ENCODE peak calls at places on chromosome 15, in eight cellular contexts. Q is HFF-Myc; O is thoracic aorta; G is fibroblast of mammary gland; W is hepatocyte; L is left ventricle myocardium inferior; F is brain microvascular endothelial cell; U is CD4-positive, alpha-beta T cell. J is an unnamed sample.

GRCh38 chr15:67805871-67806538 is 19.3 kb upstream of the SKOR1 start:
- DNase-seq in U (no peak), O (no peak), L (no peak), G (no peak), F (no peak), Q (no peak), W (no peak), J (no peak)

GRCh38 chr15:60363903-60364302 is 33.9 kb downstream of the ANXA2 start:
- DNase-seq in G (no peak), F (no peak), W (no peak), U (no peak), L (no peak), Q (no peak), O (no peak), J (no peak)

GRCh38 chr15:71337197-71337845 is 222.1 kb downstream of the THSD4 start:
- DNase-seq in L (no peak), W (peak), O (no peak), Q (peak), F (no peak), G (peak), U (no peak), J (no peak)

GRCh38 chr15:85004551-85004950 is 22.9 kb downstream of the PDE8A start:
- DNase-seq in L (no peak), Q (no peak), U (no peak), F (no peak), O (no peak), W (no peak), G (no peak), J (no peak)

GRCh38 chr15:65655026-65655425 is 33.3 kb downstream of the SLC24A1 start:
- DNase-seq in G (peak), Q (no peak), U (no peak), O (no peak), F (peak), L (no peak), W (no peak), J (no peak)

GRCh38 chr15:60183366-60183765 is 179.3 kb downstream of the FOXB1 start:
- DNase-seq in F (no peak), U (no peak), Q (no peak), L (no peak), O (no peak), G (no peak), W (no peak), J (no peak)

GRCh38 chr15:47331796-47332480 is 385.4 kb upstream of the SEMA6D start:
- DNase-seq in U (no peak), Q (peak), O (no peak), L (no peak), G (peak), F (no peak), W (peak), J (no peak)

GRCh38 chr15:80904941-80905532 is 84.6 kb downstream of the MESD start:
- DNase-seq in F (peak), U (no peak), G (peak), L (no peak), O (no peak), Q (no peak), W (no peak), J (no peak)

GRCh38 chr15:82177291-82178010 is 85.1 kb downstream of the EFL1 start:
- DNase-seq in G (peak), O (no peak), Q (peak), W (no peak), U (no peak), L (no peak), F (peak), J (no peak)

GRCh38 chr15:90871097-90871715 is 2.8 kb downstream of the FURIN start:
- DNase-seq in U (peak), W (peak), O (no peak), G (no peak), L (peak), F (peak), Q (no peak), J (peak)

GRCh38 chr15:90465930-90466567 is 63.7 kb upstream of the CRTC3 start:
- DNase-seq in F (peak), G (peak), O (no peak), L (no peak), Q (no peak), U (no peak), W (no peak), J (no peak)

GRCh38 chr15:47377465-47377864 is 339.8 kb upstream of the SEMA6D start:
- DNase-seq in O (no peak), Q (no peak), L (no peak), G (no peak), W (no peak), F (no peak), U (no peak), J (no peak)

GRCh38 chr15:38853608-38854007 is 289.0 kb upstream of the RASGRP1 start:
- DNase-seq in G (peak), W (peak), Q (no peak), L (no peak), F (peak), U (peak), O (no peak), J (peak)
- TF ChIP-seq CTCF in G (peak), W (peak), Q (peak), L (peak), F (peak), U (no peak), O (no peak), J (peak)

GRCh38 chr15:27353837-27354236 is 382.9 kb downstream of the GABRG3 start:
- DNase-seq in F (no peak), G (peak), L (no peak), U (no peak), Q (no peak), O (no peak), W (peak), J (no peak)

GRCh38 chr15:27359586-27359985 is 388.6 kb downstream of the GABRG3 start:
- DNase-seq in G (no peak), L (no peak), W (no peak), U (no peak), O (no peak), F (no peak), Q (no peak), J (no peak)

GRCh38 chr15:27361418-27361817 is 390.4 kb downstream of the GABRG3 start:
- DNase-seq in U (no peak), Q (no peak), O (no peak), F (no peak), L (no peak), G (no peak), W (no peak), J (no peak)

DNA sequence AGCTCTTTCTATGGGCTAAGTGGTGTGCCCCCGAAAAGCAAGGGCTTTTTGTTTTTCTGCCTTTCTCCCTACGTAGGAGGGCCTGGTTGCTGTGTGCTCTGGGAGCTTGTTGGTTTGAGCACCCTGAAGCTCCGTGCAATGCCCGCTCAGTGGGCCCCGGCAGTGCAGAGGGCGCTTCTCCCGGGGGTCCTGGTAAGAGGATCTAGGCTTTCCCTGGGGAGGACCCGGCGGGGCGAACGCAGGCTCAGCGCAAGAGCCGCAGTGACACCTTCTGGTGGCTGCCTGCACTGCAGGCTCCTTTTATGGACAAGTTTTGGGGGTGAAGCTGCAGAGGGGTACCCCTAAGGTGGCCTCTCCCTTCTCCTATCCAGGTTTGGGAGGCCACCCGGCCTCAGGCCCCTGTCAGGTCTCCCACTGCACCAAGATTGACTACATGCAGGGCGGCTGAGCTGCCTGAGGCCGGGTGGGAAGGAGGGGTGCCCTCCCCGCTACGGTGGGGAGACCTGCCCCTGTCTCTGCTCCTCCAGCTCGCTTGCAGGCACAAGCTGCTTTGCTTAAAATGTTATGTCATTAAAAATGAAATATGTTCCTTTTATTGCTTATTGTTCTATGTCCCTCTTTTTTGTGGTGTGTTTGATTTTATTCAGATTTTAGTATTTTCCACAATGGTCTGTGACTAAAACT is 387.9 kb downstream of the GABRG3 start:
- DNase-seq in L (no peak), G (no peak), F (no peak), U (no peak), W (peak), Q (no peak), O (no peak), J (no peak)
- TF ChIP-seq CTCF in L (peak), G (peak), F (peak), U (no peak), W (peak), Q (peak), O (no peak), J (no peak)

GRCh38 chr15:44315773-44316465 is 27.4 kb downstream of the GOLM2 start:
- DNase-seq in L (no peak), O (no peak), U (no peak), Q (no peak), W (no peak), G (no peak), F (no peak), J (no peak)

GRCh38 chr15:44317423-44317822 is 28.9 kb downstream of the GOLM2 start:
- DNase-seq in O (no peak), Q (no peak), U (no peak), G (no peak), F (no peak), W (no peak), L (no peak), J (no peak)

GRCh38 chr15:44314512-44314911 is 26.0 kb downstream of the GOLM2 start:
- DNase-seq in Q (no peak), L (no peak), U (no peak), G (no peak), O (no peak), F (no peak), W (no peak), J (no peak)

GRCh38 chr15:44315164-44315563 is 26.6 kb downstream of the GOLM2 start:
- DNase-seq in W (no peak), Q (no peak), U (no peak), L (no peak), O (no peak), F (no peak), G (no peak), J (no peak)

DNA sequence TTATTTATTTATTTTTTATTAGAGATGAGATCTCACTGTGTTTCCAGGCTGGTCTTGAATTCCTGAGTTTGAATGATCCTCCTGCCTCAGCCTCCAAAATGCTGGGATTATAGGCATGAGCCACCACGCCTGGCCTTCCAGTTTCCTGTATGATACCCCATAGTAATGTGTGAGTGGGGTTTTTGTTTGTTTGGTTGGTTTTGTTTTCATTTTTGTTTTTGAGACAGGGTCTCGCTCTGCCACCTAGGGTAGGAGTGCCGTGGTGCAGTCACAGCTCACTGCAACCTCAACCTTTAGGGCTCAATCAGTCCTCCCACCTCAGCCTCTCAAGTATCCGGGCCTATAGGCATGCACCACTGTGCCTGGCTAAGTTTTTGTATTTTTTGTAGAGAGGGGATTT is 30.9 kb downstream of the GOLM2 start:
- DNase-seq in L (no peak), G (no peak), F (no peak), O (no peak), U (no peak), W (no peak), Q (no peak), J (peak)
- TF ChIP-seq CTCF in L (no peak), G (no peak), F (no peak), O (no peak), U (no peak), W (no peak), Q (no peak), J (peak)

GRCh38 chr15:101641134-101641764 is 10.9 kb downstream of the TM2D3 start:
- DNase-seq in O (peak), U (peak), F (peak), Q (peak), G (peak), L (peak), W (peak), J (peak)

GRCh38 chr15:101637549-101638318 is 14.4 kb downstream of the TM2D3 start:
- DNase-seq in G (no peak), F (no peak), Q (no peak), U (no peak), O (no peak), W (peak), L (no peak), J (no peak)

GRCh38 chr15:101633356-101633755 is 18.8 kb downstream of the TM2D3 start:
- DNase-seq in G (no peak), W (no peak), U (no peak), Q (no peak), L (no peak), O (no peak), F (no peak), J (no peak)

GRCh38 chr15:101637038-101637437 is 15.1 kb downstream of the TM2D3 start:
- DNase-seq in W (no peak), L (no peak), O (no peak), U (no peak), F (no peak), Q (no peak), G (no peak), J (no peak)

GRCh38 chr15:101635944-101636727 is 16.0 kb downstream of the TM2D3 start:
- DNase-seq in W (no peak), U (no peak), G (no peak), F (no peak), O (no peak), L (no peak), Q (no peak), J (no peak)
- TF ChIP-seq CTCF in W (no peak), U (no peak), G (no peak), F (no peak), O (no peak), L (no peak), Q (no peak), J (no peak)

GRCh38 chr15:31499236-31499952 is 172.8 kb downstream of the KLF13 start:
- DNase-seq in G (no peak), F (no peak), U (no peak), L (no peak), W (no peak), Q (no peak), O (no peak), J (no peak)

GRCh38 chr15:31497838-31498237 is 171.2 kb downstream of the KLF13 start:
- DNase-seq in W (no peak), F (no peak), O (no peak), L (no peak), Q (no peak), G (no peak), U (no peak), J (no peak)

GRCh38 chr15:31498756-31499155 is 172.1 kb downstream of the KLF13 start:
- DNase-seq in G (no peak), Q (no peak), F (no peak), O (no peak), L (no peak), W (no peak), U (no peak), J (no peak)

GRCh38 chr15:31499953-31500808 is 173.5 kb downstream of the KLF13 start:
- DNase-seq in L (no peak), F (no peak), W (no peak), O (no peak), Q (no peak), G (no peak), U (no peak), J (no peak)

GRCh38 chr15:31498329-31498728 is 171.7 kb downstream of the KLF13 start:
- DNase-seq in F (no peak), O (no peak), U (no peak), W (no peak), G (no peak), L (no peak), Q (no peak), J (no peak)
- TF ChIP-seq CTCF in F (peak), O (no peak), U (no peak), W (no peak), G (peak), L (no peak), Q (no peak), J (no peak)

GRCh38 chr15:75989875-75990274 is 22.3 kb downstream of the NRG4 start:
- DNase-seq in Q (no peak), L (no peak), U (no peak), W (no peak), F (no peak), O (no peak), G (no peak), J (no peak)
- TF ChIP-seq CTCF in Q (no peak), L (no peak), U (no peak), W (no peak), F (no peak), O (no peak), G (no peak), J (no peak)